ENCODE peak calls at places on chromosomes 16 and 17, in five cellular contexts. C is A549, D is K562, T is cardiac muscle cell, U is right atrium auricular region. H is an unnamed sample.

GRCh38 chr16:65889533-65889966 is 476.9 kb upstream of the CDH5 start:
- DNase-seq in D (no peak), C (no peak), U (no peak), T (no peak), H (no peak)

GRCh38 chr16:68065716-68066305 is 19.4 kb upstream of the NFATC3 start:
- DNase-seq in T (no peak), U (peak; percentile 57), D (no peak), C (no peak), H (no peak)

GRCh38 chr17:55177159-55177913 is 87.4 kb upstream of the HLF start:
- DNase-seq in T (peak; percentile 5), D (no peak), U (no peak), C (peak; percentile 29), H (no peak)

GRCh38 chr16:54118846-54119245 is 167.7 kb downstream of the IRX3 start:
- DNase-seq in U (no peak), D (no peak), T (no peak), C (no peak), H (no peak)

GRCh38 chr17:75856062-75856681 is 1.0 kb upstream of the WBP2 start:
- DNase-seq in U (no peak), T (no peak), C (peak; percentile 56), D (no peak), H (no peak)

GRCh38 chr16:6113749-6114148 is 1016.2 kb upstream of the EEF2KMT start:
- DNase-seq in T (no peak), U (no peak), C (no peak), D (no peak), H (no peak)

GRCh38 chr17:2042355-2042929 is 620 bp downstream of the OVCA2 start:
- DNase-seq in U (no peak), D (peak; percentile 22), C (peak; percentile 61), T (peak; percentile 45), H (no peak)

GRCh38 chr16:67092227-67092626 is 17.5 kb upstream of the PHAF1 start:
- DNase-seq in C (no peak), T (no peak), D (no peak), U (no peak), H (no peak)

GRCh38 chr16:55421225-55421624 is 57.8 kb upstream of the MMP2 start:
- DNase-seq in U (no peak), D (no peak), C (no peak), T (no peak), H (no peak)

GRCh38 chr17:69314246-69315030 is 12.5 kb downstream of the ABCA5 start:
- DNase-seq in C (no peak), D (no peak), T (no peak), U (no peak), H (no peak)

GRCh38 chr17:3475812-3476686 is at the start of gene ASPA:
- DNase-seq in T (no peak), C (no peak), U (no peak), D (no peak), H (no peak)

GRCh38 chr17:67624886-67625656 is 92.7 kb upstream of the NOL11 start:
- DNase-seq in T (no peak), U (no peak), D (no peak), C (no peak), H (no peak)

GRCh38 chr16:59635674-59636073 is 901.6 kb upstream of the GOT2 start:
- DNase-seq in U (no peak), C (no peak), D (no peak), T (no peak), H (no peak)

GRCh38 chr17:61140386-61140785 is 259.3 kb upstream of the TBX2 start:
- DNase-seq in U (no peak), T (no peak), C (no peak), D (no peak), H (no peak)

GRCh38 chr16:50611332-50611934 is 63.2 kb downstream of the NKD1 start:
- DNase-seq in D (peak; percentile 19), C (no peak), T (no peak), U (no peak), H (no peak)

GRCh38 chr17:40313660-40314556 is 4.9 kb downstream of the RARA start:
- DNase-seq in D (no peak), C (peak; percentile 61), U (no peak), T (no peak), H (no peak)

GRCh38 chr16:67537636-67538591 is 9.3 kb downstream of the RIPOR1 start:
- DNase-seq in D (no peak), T (peak; percentile 61), C (no peak), U (no peak), H (no peak)

GRCh38 chr16:27446721-27447120 is 44.7 kb downstream of the IL21R start:
- DNase-seq in C (no peak), U (no peak), D (no peak), T (no peak), H (no peak)

GRCh38 chr16:11871193-11871592 is 19.9 kb upstream of the RSL1D1 start:
- DNase-seq in D (no peak), T (peak; percentile 39), C (peak; percentile 53), U (no peak), H (peak; percentile 35)

GRCh38 chr17:78342438-78343098 is 17.3 kb downstream of the SOCS3 start:
- DNase-seq in C (peak; percentile 58), D (no peak), T (no peak), U (no peak), H (no peak)

GRCh38 chr16:77431131-77431670 is 3.6 kb downstream of the ADAMTS18 start:
- DNase-seq in C (no peak), U (no peak), D (no peak), T (peak; percentile 20), H (no peak)

GRCh38 chr17:57442401-57442823 is 186.1 kb downstream of the MSI2 start:
- DNase-seq in T (no peak), D (no peak), C (no peak), U (no peak), H (no peak)

GRCh38 chr17:57444632-57445031 is 188.3 kb downstream of the MSI2 start:
- DNase-seq in U (no peak), T (peak; percentile 46), C (no peak), D (no peak), H (no peak)

GRCh38 chr17:57445051-57445450 is 188.7 kb downstream of the MSI2 start:
- DNase-seq in C (peak; percentile 81), T (peak; percentile 25), U (peak; percentile 64), D (no peak), H (no peak)

GRCh38 chr17:57442914-57443571 is 186.7 kb downstream of the MSI2 start:
- DNase-seq in C (peak; percentile 40), T (peak; percentile 55), U (no peak), D (no peak), H (no peak)

DNA sequence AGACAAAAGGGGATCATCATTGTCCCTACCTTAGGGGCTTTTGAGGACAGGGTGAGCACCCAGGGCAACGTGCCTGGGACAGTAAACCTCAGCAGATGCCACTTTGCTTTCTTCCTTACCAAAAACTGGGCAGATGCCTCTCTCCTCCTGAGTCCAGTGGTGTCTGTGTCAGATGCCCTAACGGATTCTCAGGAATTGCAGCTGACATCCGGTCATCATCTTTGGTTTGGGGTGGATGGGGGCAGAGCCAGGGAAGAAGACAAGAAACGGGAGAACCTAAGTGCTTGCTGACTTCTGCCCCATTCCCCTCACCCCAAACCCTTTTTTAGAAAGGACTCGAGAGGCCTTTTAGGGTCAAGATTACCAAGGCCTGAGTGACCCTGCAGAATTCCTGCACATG is 187.5 kb downstream of the MSI2 start:
- DNase-seq in C (no peak), D (no peak), T (no peak), U (no peak), H (no peak)
- H3K4me1 ChIP-seq in C (peaks cover 75% of the 10 kb centered on the region), D (peaks cover 28% of the 10 kb centered on the region), T (peaks cover 70% of the 10 kb centered on the region), U (peaks cover 4% of the 10 kb centered on the region), H (peaks cover 7% of the 10 kb centered on the region)

GRCh38 chr16:582614-583331 is 7.1 kb upstream of the RAB40C start:
- DNase-seq in U (no peak), C (no peak), T (no peak), D (no peak), H (no peak)

GRCh38 chr16:583470-583814 is 6.4 kb upstream of the RAB40C start:
- DNase-seq in C (no peak), T (no peak), D (no peak), U (no peak), H (no peak)

GRCh38 chr16:580946-581498 is 8.8 kb upstream of the RAB40C start:
- DNase-seq in U (no peak), T (no peak), D (no peak), C (no peak), H (no peak)

GRCh38 chr16:583815-584591 is 5.9 kb upstream of the RAB40C start:
- DNase-seq in C (peak; percentile 47), T (no peak), U (no peak), D (no peak), H (no peak)

DNA sequence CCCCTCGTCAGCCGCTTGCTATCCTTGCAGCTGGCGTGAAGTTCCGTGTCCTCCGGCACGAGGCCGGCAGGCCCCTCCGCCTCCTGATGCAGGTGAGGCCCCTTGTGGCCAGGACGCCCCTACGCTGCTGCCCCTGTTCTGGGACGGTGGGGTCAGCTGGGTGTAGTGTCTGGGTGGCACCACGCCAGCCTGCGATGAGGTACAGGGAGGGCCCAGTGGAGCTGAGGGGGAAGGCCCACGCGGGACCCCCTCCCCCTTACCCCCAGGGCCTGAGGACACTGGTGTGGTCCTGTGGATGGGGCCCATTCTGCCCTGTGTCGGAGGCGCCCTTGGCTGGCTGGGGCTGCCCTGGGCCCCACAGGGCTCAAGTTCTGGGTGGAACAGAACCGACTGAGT is 7.7 kb upstream of the RAB40C start:
- DNase-seq in D (no peak), U (no peak), C (no peak), T (no peak), H (no peak)
- H3K4me1 ChIP-seq in D (peaks cover 81% of the 10 kb centered on the region), U (no peaks in the 10 kb centered on the region), C (peaks cover 17% of the 10 kb centered on the region), T (peaks cover 6% of the 10 kb centered on the region), H (peaks cover 13% of the 10 kb centered on the region)

DNA sequence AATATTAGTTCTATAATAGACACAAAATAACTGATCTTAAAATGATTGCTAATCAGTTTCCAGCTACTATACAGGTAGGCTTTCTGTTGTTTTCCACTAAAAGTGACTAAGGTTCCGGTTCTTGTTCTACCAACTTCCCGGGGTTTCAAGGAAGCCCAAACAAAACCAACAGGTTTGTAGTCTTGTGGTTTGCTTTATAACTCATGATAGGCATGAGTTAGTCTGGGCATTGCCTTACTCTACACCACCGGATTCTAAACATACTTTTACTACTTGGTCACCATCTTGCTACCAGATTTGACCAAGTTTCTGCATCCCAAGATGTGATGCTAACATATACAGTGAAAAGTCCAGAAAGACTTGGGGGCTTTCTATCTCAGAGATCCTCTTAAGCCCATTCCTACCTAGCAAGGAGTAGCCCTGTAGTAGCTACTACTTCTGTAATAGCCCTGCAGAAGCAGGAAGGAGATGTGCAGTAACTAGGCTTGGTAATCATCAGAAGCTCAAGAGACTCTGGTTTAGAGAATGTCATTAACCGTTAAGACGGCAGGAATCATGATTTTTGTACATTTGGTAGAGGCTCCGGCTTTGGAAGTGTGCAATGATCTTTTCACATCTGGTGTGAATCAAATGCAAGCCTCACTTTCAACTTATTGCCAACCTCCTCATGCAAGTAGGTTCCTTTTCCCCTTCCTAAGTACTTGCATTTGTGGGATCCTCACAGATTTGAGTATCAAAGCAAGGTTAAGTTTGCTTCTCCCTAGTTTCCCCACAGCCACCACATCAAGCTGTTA is 1.6 kb downstream of the FAM117A start:
- DNase-seq in T (no peak), C (no peak), D (no peak), U (no peak), H (no peak)
- H3K4me1 ChIP-seq in T (peaks cover 5% of the 10 kb centered on the region), C (peaks cover 9% of the 10 kb centered on the region), D (peaks cover 9% of the 10 kb centered on the region), U (no peaks in the 10 kb centered on the region), H (no peaks in the 10 kb centered on the region)

DNA sequence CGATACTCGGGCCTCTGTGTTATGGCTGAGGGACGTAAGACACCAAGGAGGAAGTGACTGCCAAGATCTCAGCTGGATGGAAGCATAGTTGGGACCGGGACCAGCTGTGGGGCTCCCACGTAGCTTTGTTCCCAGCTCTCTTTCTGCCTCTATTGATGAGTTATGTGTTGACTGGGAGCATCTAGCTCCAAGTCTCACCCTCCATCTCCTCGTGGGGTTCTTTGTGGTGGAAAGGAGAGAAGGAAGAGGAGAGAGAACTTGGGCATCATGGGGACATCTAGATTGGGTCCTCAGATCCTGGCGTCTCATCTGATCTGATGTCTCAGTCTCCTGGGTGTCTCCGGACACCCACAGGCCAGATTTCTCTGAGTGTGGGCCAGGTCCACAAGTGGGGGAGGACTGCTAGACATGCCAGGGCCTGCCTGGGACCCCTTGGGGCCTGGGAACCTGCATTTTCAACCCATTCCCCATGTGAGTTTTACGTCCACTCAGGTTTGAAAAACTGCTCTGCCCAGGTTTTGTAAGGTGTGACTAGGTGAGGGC is 1.1 kb downstream of the MGRN1 start:
- DNase-seq in U (no peak), T (no peak), C (no peak), D (no peak), H (no peak)
- H3K4me1 ChIP-seq in U (no peaks in the 10 kb centered on the region), T (peaks cover 5% of the 10 kb centered on the region), C (peaks cover 11% of the 10 kb centered on the region), D (peaks cover 16% of the 10 kb centered on the region), H (peaks cover 2% of the 10 kb centered on the region)

H was measured in iPS DF 6.9.